ENCODE peak calls at places on chromosomes 13 and 19, in eight cellular contexts. L is CD8-positive, alpha-beta T cell; F is thoracic aorta; G is PC-3; P is tibial nerve; O is testis; V is K562; N is A549. Q is an unnamed sample. For H3K4me1 and H3K9me3, the result is how much of the 10 kb centered on the place peaks cover.

GRCh38 chr13:98448642-98448928 is 128.3 kb downstream of the STK24 start:
- DNase-seq in L (no peak), F (no peak), G (no peak), P (no peak), O (no peak), V (no peak), N (no peak), Q (no peak)

GRCh38 chr13:21413013-21413412 is 46.1 kb downstream of the ZDHHC20 start:
- DNase-seq in L (no peak), F (no peak), G (no peak), P (no peak), O (no peak), V (no peak), N (no peak), Q (no peak)

GRCh38 chr13:29760561-29760960 is 89.9 kb downstream of the UBL3 start:
- DNase-seq in L (no peak), F (no peak), G (no peak), P (no peak), O (no peak), V (no peak), N (no peak), Q (no peak)

GRCh38 chr13:99990045-99990977 is 8.7 kb downstream of the ZIC2 start:
- DNase-seq in L (no peak), F (no peak), G (no peak), P (no peak), O (no peak), V (no peak), N (no peak), Q (no peak)

GRCh38 chr13:44576396-44577235 is 486 bp upstream of the TSC22D1 start:
- DNase-seq in L (peak), F (peak), G (no peak), P (no peak), O (no peak), V (peak), N (no peak), Q (peak)

GRCh38 chr19:3358392-3358918 is 7.9 kb upstream of the NFIC start:
- DNase-seq in L (peak), F (no peak), G (no peak), P (no peak), O (no peak), V (no peak), N (no peak), Q (no peak)

GRCh38 chr19:36041831-36042230 is 9.2 kb upstream of the CLIP3 start:
- DNase-seq in L (no peak), F (no peak), G (peak), P (no peak), O (no peak), V (no peak), N (peak), Q (no peak)

GRCh38 chr13:42041684-42042035 is 6.8 kb upstream of the DGKH start:
- DNase-seq in L (no peak), F (peak), G (peak), P (peak), O (peak), V (peak), N (peak), Q (no peak)

GRCh38 chr19:54430306-54431254 is 15.3 kb downstream of the TTYH1 start:
- DNase-seq in L (peak), F (no peak), G (peak), P (no peak), O (peak), V (peak), N (peak), Q (no peak)

GRCh38 chr19:11418518-11419506 is at the start of gene RGL3:
- DNase-seq in L (no peak), F (no peak), G (peak), P (no peak), O (no peak), V (no peak), N (no peak), Q (no peak)

GRCh38 chr13:43698743-43699142 is 88.0 kb downstream of the ENOX1 start:
- DNase-seq in L (no peak), F (no peak), G (no peak), P (no peak), O (no peak), V (no peak), N (no peak), Q (no peak)

GRCh38 chr19:54164369-54165068 is 5.0 kb upstream of the LENG1 start:
- DNase-seq in L (peak), F (no peak), G (peak), P (peak), O (peak), V (peak), N (peak), Q (peak)

GRCh38 chr19:686589-687297 is 8.5 kb downstream of the PRSS57 start:
- DNase-seq in L (no peak), F (no peak), G (no peak), P (no peak), O (no peak), V (no peak), N (no peak), Q (no peak)

GRCh38 chr19:55642153-55643002 is 1.1 kb upstream of the ZNF581 start:
- DNase-seq in L (peak), F (no peak), G (peak), P (no peak), O (peak), V (peak), N (no peak), Q (no peak)

GRCh38 chr19:13834308-13834790 is 39.1 kb downstream of the ZSWIM4 start:
- DNase-seq in L (peak), F (no peak), G (peak), P (no peak), O (no peak), V (no peak), N (peak), Q (no peak)

GRCh38 chr13:40407567-40407966 is 258.9 kb downstream of the FOXO1 start:
- DNase-seq in L (no peak), F (no peak), G (peak), P (no peak), O (no peak), V (no peak), N (no peak), Q (no peak)

GRCh38 chr13:31209172-31209818 is 9.5 kb downstream of the B3GLCT start:
- DNase-seq in L (no peak), F (no peak), G (no peak), P (peak), O (peak), V (no peak), N (no peak), Q (peak)

GRCh38 chr19:5642204-5642603 is 19.3 kb downstream of the SAFB start:
- DNase-seq in L (no peak), F (no peak), G (no peak), P (no peak), O (no peak), V (no peak), N (no peak), Q (no peak)

GRCh38 chr13:35851238-35851814 is 279.9 kb downstream of the DCLK1 start:
- DNase-seq in L (no peak), F (no peak), G (no peak), P (no peak), O (no peak), V (no peak), N (no peak), Q (no peak)

GRCh38 chr13:50711449-50711848 is 132.0 kb downstream of the DLEU7 start:
- DNase-seq in L (no peak), F (no peak), G (no peak), P (no peak), O (no peak), V (no peak), N (no peak), Q (no peak)

GRCh38 chr13:50714886-50715285 is 128.6 kb downstream of the DLEU7 start:
- DNase-seq in L (no peak), F (no peak), G (no peak), P (no peak), O (no peak), V (no peak), N (no peak), Q (no peak)

GRCh38 chr13:50712882-50713281 is 130.6 kb downstream of the DLEU7 start:
- DNase-seq in L (no peak), F (no peak), G (no peak), P (no peak), O (no peak), V (no peak), N (no peak), Q (no peak)

GRCh38 chr13:50713849-50714248 is 129.6 kb downstream of the DLEU7 start:
- DNase-seq in L (no peak), F (no peak), G (peak), P (peak), O (no peak), V (no peak), N (no peak), Q (no peak)

DNA sequence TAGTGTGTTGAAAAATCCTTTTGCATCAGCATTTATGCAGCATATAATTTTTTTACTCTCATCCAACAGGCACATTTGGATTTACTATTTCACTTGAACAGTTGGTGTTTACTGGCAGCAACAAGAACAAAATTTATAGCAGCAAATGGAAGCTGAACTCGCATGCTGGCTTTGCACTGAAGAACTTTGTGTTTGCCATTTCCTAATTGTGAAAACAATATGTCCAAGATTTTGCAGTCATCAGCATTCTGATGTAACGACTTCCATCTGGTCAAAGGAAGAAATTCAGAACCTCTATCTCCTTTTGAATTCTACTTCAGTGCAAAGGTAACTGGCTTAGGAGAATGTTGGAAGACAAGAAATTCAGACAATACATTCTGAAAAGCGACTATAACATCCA is 131.0 kb downstream of the DLEU7 start:
- DNase-seq in L (no peak), F (no peak), G (no peak), P (no peak), O (no peak), V (no peak), N (no peak), Q (no peak)
- H3K4me1 ChIP-seq in L (under half), F (under half), G (under half), P (under half), O (under half), V (under half), N (under half), Q (under half)

GRCh38 chr13:80249906-80250513 is 90.9 kb downstream of the SPRY2 start:
- DNase-seq in L (no peak), F (no peak), G (peak), P (no peak), O (no peak), V (no peak), N (no peak), Q (no peak)
- H3K4me3 ChIP-seq in L (no peak), F (peak), G (no peak), P (no peak), O (no peak), V (no peak), N (no peak), Q (no peak)

DNA sequence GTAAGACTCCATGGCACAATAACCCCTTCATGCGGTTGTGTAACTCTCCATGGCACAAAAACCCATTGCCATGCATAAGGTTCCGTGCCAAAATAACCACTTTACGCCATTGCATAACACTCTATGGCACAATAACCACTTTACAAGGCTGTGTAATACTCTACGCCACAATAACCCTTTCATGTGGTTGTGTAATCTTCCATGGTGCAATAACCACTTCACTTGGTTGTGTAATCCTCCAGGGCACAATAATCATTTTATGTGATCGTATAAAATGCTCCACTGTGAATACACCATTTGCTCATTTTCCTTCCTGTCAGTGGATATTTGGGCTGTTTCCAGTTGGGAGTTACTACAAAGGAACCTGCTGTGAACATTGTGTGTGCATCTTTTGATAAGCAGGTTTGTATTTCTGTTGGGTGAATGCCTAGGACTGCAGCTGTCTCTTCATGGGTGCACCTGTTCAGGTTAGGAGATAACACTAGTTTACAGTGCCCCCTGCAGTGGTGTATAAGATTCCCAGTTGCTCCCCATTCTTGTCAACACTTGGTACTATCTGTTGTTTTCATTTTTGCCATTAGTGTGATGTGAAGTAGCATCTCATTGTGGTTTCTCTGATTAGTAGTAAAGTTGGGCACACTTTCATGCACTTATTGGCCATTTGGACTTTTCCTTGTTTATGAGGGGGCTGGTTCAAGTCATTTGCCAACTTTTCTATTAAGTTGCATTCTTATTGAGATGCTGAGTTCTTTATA is 21.1 kb upstream of the ZSCAN18 start:
- DNase-seq in L (no peak), F (no peak), G (no peak), P (no peak), O (no peak), V (no peak), N (no peak), Q (no peak)
- H3K9me3 ChIP-seq in L (under half), F (half or more), G (half or more), P (under half), O (under half), V (under half), N (half or more), Q (half or more)

DNA sequence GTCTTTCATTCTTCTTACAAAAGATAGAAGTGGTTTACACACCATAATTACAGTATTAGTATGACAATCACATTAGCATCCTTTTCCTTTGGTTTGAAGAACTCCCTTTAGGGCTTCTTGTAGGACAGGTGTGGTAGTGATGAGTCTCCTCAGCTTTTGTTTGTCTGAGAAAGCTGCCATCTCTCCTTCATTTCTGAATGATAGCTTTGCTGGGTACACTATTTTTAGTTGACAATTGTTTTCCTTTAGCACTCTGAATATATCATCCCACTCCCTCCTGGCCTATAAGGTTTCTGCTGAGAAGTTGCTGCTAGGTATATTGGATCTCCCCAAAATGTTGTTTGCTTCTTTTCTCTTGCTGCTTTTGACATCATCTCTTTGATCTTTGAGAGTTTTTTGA is 39.3 kb downstream of the RASA3 start:
- DNase-seq in L (no peak), F (no peak), G (no peak), P (no peak), O (no peak), V (no peak), N (no peak), Q (no peak)
- H3K4me1 ChIP-seq in L (half or more), F (under half), G (under half), P (under half), O (under half), V (under half), N (under half), Q (under half)